ENCODE peak calls at places on chromosomes 6 and 20, in six cellular contexts. One of them, this sample, is unnamed.

GRCh38 chr20:11624704-11625103 is 293.0 kb upstream of the BTBD3 start:
- DNase-seq in naive thymus-derived CD8-positive, alpha-beta T cell: no peak
- DNase-seq in epithelial cell of esophagus: no peak
- DNase-seq in activated T-helper 9 cell treated with anti-CD3 and anti-CD28 coated beads, Interleukin-2, amount 50 U/mL, for 16 hours: no peak
- DNase-seq in activated CD4-positive, CD25-positive, alpha-beta regulatory T cell: no peak
- DNase-seq in putamen: no peak
- DNase-seq in this sample: no peak

GRCh38 chr6:129617986-129618385 is 92.0 kb downstream of the ARHGAP18 start:
- DNase-seq in putamen: no peak
- DNase-seq in activated CD4-positive, CD25-positive, alpha-beta regulatory T cell: no peak
- DNase-seq in activated T-helper 9 cell treated with anti-CD3 and anti-CD28 coated beads, Interleukin-2, amount 50 U/mL, for 16 hours: no peak
- DNase-seq in epithelial cell of esophagus: no peak
- DNase-seq in naive thymus-derived CD8-positive, alpha-beta T cell: no peak
- DNase-seq in this sample: no peak

GRCh38 chr6:47267301-47267700 is 42.4 kb downstream of the TNFRSF21 start:
- DNase-seq in epithelial cell of esophagus: no peak
- DNase-seq in naive thymus-derived CD8-positive, alpha-beta T cell: no peak
- DNase-seq in activated CD4-positive, CD25-positive, alpha-beta regulatory T cell: no peak
- DNase-seq in putamen: no peak
- DNase-seq in activated T-helper 9 cell treated with anti-CD3 and anti-CD28 coated beads, Interleukin-2, amount 50 U/mL, for 16 hours: no peak
- DNase-seq in this sample: no peak

GRCh38 chr20:25654487-25654886 is 30.7 kb upstream of the NANP start:
- DNase-seq in naive thymus-derived CD8-positive, alpha-beta T cell: no peak
- DNase-seq in epithelial cell of esophagus: peak
- DNase-seq in activated T-helper 9 cell treated with anti-CD3 and anti-CD28 coated beads, Interleukin-2, amount 50 U/mL, for 16 hours: no peak
- DNase-seq in putamen: no peak
- DNase-seq in activated CD4-positive, CD25-positive, alpha-beta regulatory T cell: no peak
- DNase-seq in this sample: no peak

GRCh38 chr6:133704371-133704770 is 184.5 kb upstream of the TCF21 start:
- DNase-seq in epithelial cell of esophagus: no peak
- DNase-seq in activated T-helper 9 cell treated with anti-CD3 and anti-CD28 coated beads, Interleukin-2, amount 50 U/mL, for 16 hours: no peak
- DNase-seq in activated CD4-positive, CD25-positive, alpha-beta regulatory T cell: no peak
- DNase-seq in naive thymus-derived CD8-positive, alpha-beta T cell: no peak
- DNase-seq in putamen: no peak
- DNase-seq in this sample: no peak

GRCh38 chr6:151118453-151119123 is 121.2 kb upstream of the AKAP12 start:
- DNase-seq in putamen: no peak
- DNase-seq in naive thymus-derived CD8-positive, alpha-beta T cell: no peak
- DNase-seq in epithelial cell of esophagus: no peak
- DNase-seq in activated CD4-positive, CD25-positive, alpha-beta regulatory T cell: no peak
- DNase-seq in activated T-helper 9 cell treated with anti-CD3 and anti-CD28 coated beads, Interleukin-2, amount 50 U/mL, for 16 hours: no peak
- DNase-seq in this sample: no peak

GRCh38 chr20:62536731-62537401 is 61.1 kb upstream of the GATA5 start:
- DNase-seq in epithelial cell of esophagus: no peak
- DNase-seq in activated T-helper 9 cell treated with anti-CD3 and anti-CD28 coated beads, Interleukin-2, amount 50 U/mL, for 16 hours: no peak
- DNase-seq in naive thymus-derived CD8-positive, alpha-beta T cell: no peak
- DNase-seq in activated CD4-positive, CD25-positive, alpha-beta regulatory T cell: no peak
- DNase-seq in putamen: no peak
- DNase-seq in this sample: no peak

GRCh38 chr6:158561247-158561884 is 1.5 kb downstream of the TMEM181 start:
- DNase-seq in activated CD4-positive, CD25-positive, alpha-beta regulatory T cell: no peak
- DNase-seq in putamen: no peak
- DNase-seq in epithelial cell of esophagus: no peak
- DNase-seq in naive thymus-derived CD8-positive, alpha-beta T cell: no peak
- DNase-seq in activated T-helper 9 cell treated with anti-CD3 and anti-CD28 coated beads, Interleukin-2, amount 50 U/mL, for 16 hours: no peak
- DNase-seq in this sample: no peak

GRCh38 chr6:56374841-56375369 is 127.5 kb upstream of the COL21A1 start:
- DNase-seq in activated CD4-positive, CD25-positive, alpha-beta regulatory T cell: no peak
- DNase-seq in activated T-helper 9 cell treated with anti-CD3 and anti-CD28 coated beads, Interleukin-2, amount 50 U/mL, for 16 hours: no peak
- DNase-seq in naive thymus-derived CD8-positive, alpha-beta T cell: no peak
- DNase-seq in putamen: no peak
- DNase-seq in epithelial cell of esophagus: peak
- DNase-seq in this sample: no peak

GRCh38 chr20:1460275-1460674 is 6.4 kb downstream of the NSFL1C start:
- DNase-seq in naive thymus-derived CD8-positive, alpha-beta T cell: no peak
- DNase-seq in activated CD4-positive, CD25-positive, alpha-beta regulatory T cell: no peak
- DNase-seq in activated T-helper 9 cell treated with anti-CD3 and anti-CD28 coated beads, Interleukin-2, amount 50 U/mL, for 16 hours: no peak
- DNase-seq in putamen: no peak
- DNase-seq in epithelial cell of esophagus: no peak
- DNase-seq in this sample: no peak

GRCh38 chr6:30600576-30600975 is 16.5 kb downstream of the PPP1R10 start:
- DNase-seq in epithelial cell of esophagus: no peak
- DNase-seq in activated CD4-positive, CD25-positive, alpha-beta regulatory T cell: no peak
- DNase-seq in putamen: no peak
- DNase-seq in activated T-helper 9 cell treated with anti-CD3 and anti-CD28 coated beads, Interleukin-2, amount 50 U/mL, for 16 hours: no peak
- DNase-seq in naive thymus-derived CD8-positive, alpha-beta T cell: no peak
- DNase-seq in this sample: no peak

GRCh38 chr20:59082077-59082740 is 39.6 kb upstream of the PRELID3B start:
- DNase-seq in activated CD4-positive, CD25-positive, alpha-beta regulatory T cell: no peak
- DNase-seq in activated T-helper 9 cell treated with anti-CD3 and anti-CD28 coated beads, Interleukin-2, amount 50 U/mL, for 16 hours: no peak
- DNase-seq in putamen: no peak
- DNase-seq in epithelial cell of esophagus: peak
- DNase-seq in naive thymus-derived CD8-positive, alpha-beta T cell: peak
- DNase-seq in this sample: no peak

GRCh38 chr20:62352402-62353288 is 14.5 kb downstream of the LAMA5 start:
- DNase-seq in activated T-helper 9 cell treated with anti-CD3 and anti-CD28 coated beads, Interleukin-2, amount 50 U/mL, for 16 hours: no peak
- DNase-seq in activated CD4-positive, CD25-positive, alpha-beta regulatory T cell: no peak
- DNase-seq in epithelial cell of esophagus: peak
- DNase-seq in putamen: peak
- DNase-seq in naive thymus-derived CD8-positive, alpha-beta T cell: no peak
- DNase-seq in this sample: no peak

GRCh38 chr6:149335924-149336323 is 18.4 kb downstream of the TAB2 start:
- DNase-seq in activated T-helper 9 cell treated with anti-CD3 and anti-CD28 coated beads, Interleukin-2, amount 50 U/mL, for 16 hours: peak
- DNase-seq in putamen: no peak
- DNase-seq in naive thymus-derived CD8-positive, alpha-beta T cell: no peak
- DNase-seq in epithelial cell of esophagus: peak
- DNase-seq in activated CD4-positive, CD25-positive, alpha-beta regulatory T cell: no peak
- DNase-seq in this sample: no peak

GRCh38 chr6:72624557-72625160 is 2.8 kb downstream of the KCNQ5 start:
- DNase-seq in activated CD4-positive, CD25-positive, alpha-beta regulatory T cell: no peak
- DNase-seq in epithelial cell of esophagus: peak
- DNase-seq in putamen: no peak
- DNase-seq in activated T-helper 9 cell treated with anti-CD3 and anti-CD28 coated beads, Interleukin-2, amount 50 U/mL, for 16 hours: no peak
- DNase-seq in naive thymus-derived CD8-positive, alpha-beta T cell: peak
- DNase-seq in this sample: no peak

GRCh38 chr20:53608071-53608455 is 14.4 kb upstream of the ZNF217 start:
- DNase-seq in naive thymus-derived CD8-positive, alpha-beta T cell: no peak
- DNase-seq in putamen: no peak
- DNase-seq in activated CD4-positive, CD25-positive, alpha-beta regulatory T cell: no peak
- DNase-seq in activated T-helper 9 cell treated with anti-CD3 and anti-CD28 coated beads, Interleukin-2, amount 50 U/mL, for 16 hours: no peak
- DNase-seq in epithelial cell of esophagus: no peak
- DNase-seq in this sample: no peak

GRCh38 chr6:31401403-31401802 is 2.0 kb upstream of the MICA start:
- DNase-seq in activated CD4-positive, CD25-positive, alpha-beta regulatory T cell: no peak
- DNase-seq in activated T-helper 9 cell treated with anti-CD3 and anti-CD28 coated beads, Interleukin-2, amount 50 U/mL, for 16 hours: no peak
- DNase-seq in naive thymus-derived CD8-positive, alpha-beta T cell: peak
- DNase-seq in putamen: no peak
- DNase-seq in epithelial cell of esophagus: peak
- DNase-seq in this sample: no peak

GRCh38 chr6:56521454-56521853 is 121.2 kb downstream of the DST start:
- DNase-seq in putamen: no peak
- DNase-seq in activated T-helper 9 cell treated with anti-CD3 and anti-CD28 coated beads, Interleukin-2, amount 50 U/mL, for 16 hours: no peak
- DNase-seq in activated CD4-positive, CD25-positive, alpha-beta regulatory T cell: no peak
- DNase-seq in naive thymus-derived CD8-positive, alpha-beta T cell: no peak
- DNase-seq in epithelial cell of esophagus: peak
- DNase-seq in this sample: no peak

GRCh38 chr6:158638393-158638792 is 6.2 kb downstream of the DYNLT1 start:
- DNase-seq in epithelial cell of esophagus: no peak
- DNase-seq in activated CD4-positive, CD25-positive, alpha-beta regulatory T cell: no peak
- DNase-seq in putamen: no peak
- DNase-seq in naive thymus-derived CD8-positive, alpha-beta T cell: no peak
- DNase-seq in activated T-helper 9 cell treated with anti-CD3 and anti-CD28 coated beads, Interleukin-2, amount 50 U/mL, for 16 hours: no peak
- DNase-seq in this sample: no peak

GRCh38 chr20:46811328-46812084 is 83.1 kb upstream of the EYA2 start:
- DNase-seq in activated T-helper 9 cell treated with anti-CD3 and anti-CD28 coated beads, Interleukin-2, amount 50 U/mL, for 16 hours: no peak
- DNase-seq in putamen: no peak
- DNase-seq in activated CD4-positive, CD25-positive, alpha-beta regulatory T cell: no peak
- DNase-seq in naive thymus-derived CD8-positive, alpha-beta T cell: no peak
- DNase-seq in epithelial cell of esophagus: peak
- DNase-seq in this sample: no peak

GRCh38 chr20:45873409-45874116 is 7.5 kb upstream of the ZSWIM1 start:
- DNase-seq in activated CD4-positive, CD25-positive, alpha-beta regulatory T cell: no peak
- DNase-seq in naive thymus-derived CD8-positive, alpha-beta T cell: no peak
- DNase-seq in activated T-helper 9 cell treated with anti-CD3 and anti-CD28 coated beads, Interleukin-2, amount 50 U/mL, for 16 hours: no peak
- DNase-seq in putamen: no peak
- DNase-seq in epithelial cell of esophagus: peak
- DNase-seq in this sample: no peak

GRCh38 chr6:87925373-87926060 is 122.1 kb upstream of the SPACA1 start:
- DNase-seq in activated T-helper 9 cell treated with anti-CD3 and anti-CD28 coated beads, Interleukin-2, amount 50 U/mL, for 16 hours: no peak
- DNase-seq in activated CD4-positive, CD25-positive, alpha-beta regulatory T cell: no peak
- DNase-seq in epithelial cell of esophagus: no peak
- DNase-seq in putamen: no peak
- DNase-seq in naive thymus-derived CD8-positive, alpha-beta T cell: no peak
- DNase-seq in this sample: peak

GRCh38 chr20:16104783-16105182 is 468.5 kb downstream of the KIF16B start:
- DNase-seq in putamen: no peak
- DNase-seq in epithelial cell of esophagus: no peak
- DNase-seq in activated CD4-positive, CD25-positive, alpha-beta regulatory T cell: no peak
- DNase-seq in naive thymus-derived CD8-positive, alpha-beta T cell: no peak
- DNase-seq in activated T-helper 9 cell treated with anti-CD3 and anti-CD28 coated beads, Interleukin-2, amount 50 U/mL, for 16 hours: no peak
- DNase-seq in this sample: no peak

GRCh38 chr20:46119028-46119546 is 973 bp downstream of the CD40 start:
- DNase-seq in putamen: no peak
- DNase-seq in activated CD4-positive, CD25-positive, alpha-beta regulatory T cell: no peak
- DNase-seq in epithelial cell of esophagus: no peak
- DNase-seq in naive thymus-derived CD8-positive, alpha-beta T cell: no peak
- DNase-seq in activated T-helper 9 cell treated with anti-CD3 and anti-CD28 coated beads, Interleukin-2, amount 50 U/mL, for 16 hours: no peak
- DNase-seq in this sample: no peak

GRCh38 chr6:148427333-148427732 is 84.7 kb downstream of the SASH1 start:
- DNase-seq in putamen: no peak
- DNase-seq in epithelial cell of esophagus: no peak
- DNase-seq in activated CD4-positive, CD25-positive, alpha-beta regulatory T cell: no peak
- DNase-seq in naive thymus-derived CD8-positive, alpha-beta T cell: no peak
- DNase-seq in activated T-helper 9 cell treated with anti-CD3 and anti-CD28 coated beads, Interleukin-2, amount 50 U/mL, for 16 hours: no peak
- DNase-seq in this sample: no peak

GRCh38 chr6:75345413-75345812 is 60.8 kb upstream of the TMEM30A start:
- DNase-seq in activated T-helper 9 cell treated with anti-CD3 and anti-CD28 coated beads, Interleukin-2, amount 50 U/mL, for 16 hours: no peak
- DNase-seq in naive thymus-derived CD8-positive, alpha-beta T cell: no peak
- DNase-seq in epithelial cell of esophagus: no peak
- DNase-seq in putamen: no peak
- DNase-seq in activated CD4-positive, CD25-positive, alpha-beta regulatory T cell: no peak
- DNase-seq in this sample: no peak

GRCh38 chr6:15132854-15133670 is 112.8 kb upstream of the JARID2 start:
- DNase-seq in activated CD4-positive, CD25-positive, alpha-beta regulatory T cell: no peak
- DNase-seq in putamen: no peak
- DNase-seq in activated T-helper 9 cell treated with anti-CD3 and anti-CD28 coated beads, Interleukin-2, amount 50 U/mL, for 16 hours: no peak
- DNase-seq in epithelial cell of esophagus: peak
- DNase-seq in naive thymus-derived CD8-positive, alpha-beta T cell: no peak
- DNase-seq in this sample: no peak

GRCh38 chr20:8394308-8394945 is 262.4 kb downstream of the PLCB1 start:
- DNase-seq in epithelial cell of esophagus: peak
- DNase-seq in activated T-helper 9 cell treated with anti-CD3 and anti-CD28 coated beads, Interleukin-2, amount 50 U/mL, for 16 hours: no peak
- DNase-seq in naive thymus-derived CD8-positive, alpha-beta T cell: no peak
- DNase-seq in activated CD4-positive, CD25-positive, alpha-beta regulatory T cell: no peak
- DNase-seq in putamen: no peak
- DNase-seq in this sample: no peak

GRCh38 chr6:133889557-133890301 is 816 bp downstream of the TCF21 start:
- DNase-seq in activated T-helper 9 cell treated with anti-CD3 and anti-CD28 coated beads, Interleukin-2, amount 50 U/mL, for 16 hours: no peak
- DNase-seq in epithelial cell of esophagus: no peak
- DNase-seq in putamen: no peak
- DNase-seq in activated CD4-positive, CD25-positive, alpha-beta regulatory T cell: no peak
- DNase-seq in naive thymus-derived CD8-positive, alpha-beta T cell: peak
- DNase-seq in this sample: no peak

GRCh38 chr6:157879034-157879872 is 56.2 kb downstream of the SNX9 start:
- DNase-seq in activated T-helper 9 cell treated with anti-CD3 and anti-CD28 coated beads, Interleukin-2, amount 50 U/mL, for 16 hours: no peak
- DNase-seq in putamen: no peak
- DNase-seq in naive thymus-derived CD8-positive, alpha-beta T cell: no peak
- DNase-seq in activated CD4-positive, CD25-positive, alpha-beta regulatory T cell: no peak
- DNase-seq in epithelial cell of esophagus: no peak
- DNase-seq in this sample: no peak

GRCh38 chr6:122736166-122736565 is 43.4 kb upstream of the FABP7 start:
- DNase-seq in naive thymus-derived CD8-positive, alpha-beta T cell: no peak
- DNase-seq in activated CD4-positive, CD25-positive, alpha-beta regulatory T cell: no peak
- DNase-seq in activated T-helper 9 cell treated with anti-CD3 and anti-CD28 coated beads, Interleukin-2, amount 50 U/mL, for 16 hours: no peak
- DNase-seq in epithelial cell of esophagus: peak
- DNase-seq in putamen: no peak
- DNase-seq in this sample: no peak

GRCh38 chr6:33668914-33669313 is 42.6 kb downstream of the UQCC2 start:
- DNase-seq in epithelial cell of esophagus: peak
- DNase-seq in activated CD4-positive, CD25-positive, alpha-beta regulatory T cell: peak
- DNase-seq in naive thymus-derived CD8-positive, alpha-beta T cell: peak
- DNase-seq in putamen: no peak
- DNase-seq in activated T-helper 9 cell treated with anti-CD3 and anti-CD28 coated beads, Interleukin-2, amount 50 U/mL, for 16 hours: peak
- DNase-seq in this sample: no peak

GRCh38 chr6:167146977-167147376 is 10.8 kb downstream of the GPR31 start:
- DNase-seq in activated T-helper 9 cell treated with anti-CD3 and anti-CD28 coated beads, Interleukin-2, amount 50 U/mL, for 16 hours: no peak
- DNase-seq in activated CD4-positive, CD25-positive, alpha-beta regulatory T cell: no peak
- DNase-seq in putamen: no peak
- DNase-seq in naive thymus-derived CD8-positive, alpha-beta T cell: no peak
- DNase-seq in epithelial cell of esophagus: no peak
- DNase-seq in this sample: no peak

GRCh38 chr6:154394571-154394970 is 38.0 kb upstream of the IPCEF1 start:
- DNase-seq in activated T-helper 9 cell treated with anti-CD3 and anti-CD28 coated beads, Interleukin-2, amount 50 U/mL, for 16 hours: no peak
- DNase-seq in naive thymus-derived CD8-positive, alpha-beta T cell: no peak
- DNase-seq in putamen: no peak
- DNase-seq in activated CD4-positive, CD25-positive, alpha-beta regulatory T cell: no peak
- DNase-seq in epithelial cell of esophagus: no peak
- DNase-seq in this sample: no peak

This sample was measured in NK-92 treated with Interleukin-12 subunit alpha and Interleukin-12 subunit beta, amount 100 ng/mL, for 24 hours.